ENCODE peak calls at places on chromosomes 5 and 9, in four cellular contexts. S is H9, Q is trophoblast cell, L is H1. T is an unnamed sample.

GRCh38 chr5:157547909-157548512 is 27.6 kb downstream of the ADAM19 start:
- DNase-seq in Q (no peak), S (no peak), L (no peak), T (no peak)

GRCh38 chr9:114551750-114552685 is 35.6 kb upstream of the ATP6V1G1 start:
- DNase-seq in Q (peak; percentile 94), S (no peak), L (peak; percentile 19), T (peak; percentile 82)

GRCh38 chr5:173645897-173646574 is 29.6 kb upstream of the BOD1 start:
- DNase-seq in S (peak; percentile 21), L (no peak), Q (no peak), T (no peak)

GRCh38 chr9:125513634-125514413 is 193.2 kb downstream of the MAPKAP1 start:
- DNase-seq in S (no peak), L (no peak), Q (peak; percentile 11), T (no peak)

GRCh38 chr5:159022178-159022556 is 77.5 kb downstream of the EBF1 start:
- DNase-seq in L (no peak), Q (no peak), S (no peak), T (no peak)

GRCh38 chr5:170597876-170598275 is 94.1 kb downstream of the KCNIP1 start:
- DNase-seq in Q (no peak), S (no peak), L (no peak), T (no peak)

GRCh38 chr5:167723254-167723871 is 568.1 kb upstream of the WWC1 start:
- DNase-seq in Q (peak; percentile 79), S (peak; percentile 82), L (peak; percentile 67), T (peak; percentile 94)

GRCh38 chr5:38265546-38266179 is 7.3 kb downstream of the EGFLAM start:
- DNase-seq in Q (peak; percentile 53), S (peak; percentile 74), L (no peak), T (peak; percentile 68)

GRCh38 chr9:124263158-124263557 is 5.4 kb downstream of the NEK6 start:
- DNase-seq in Q (no peak), S (no peak), L (no peak), T (no peak)
- H3K79me2 ChIP-seq in Q (peaks cover 34% of the 10 kb centered on the region), S (peaks cover 2% of the 10 kb centered on the region), L (no peaks in the 10 kb centered on the region), T (peaks cover 23% of the 10 kb centered on the region)

GRCh38 chr5:61638476-61638875 is 306.4 kb downstream of the ZSWIM6 start:
- DNase-seq in S (no peak), L (no peak), Q (no peak), T (no peak)

GRCh38 chr5:61635271-61635670 is 303.2 kb downstream of the ZSWIM6 start:
- DNase-seq in Q (no peak), L (no peak), S (no peak), T (no peak)

GRCh38 chr5:61640631-61641030 is 308.6 kb downstream of the ZSWIM6 start:
- DNase-seq in L (no peak), S (no peak), Q (no peak), T (no peak)

GRCh38 chr5:61641748-61642565 is 309.9 kb downstream of the ZSWIM6 start:
- DNase-seq in L (no peak), S (no peak), Q (no peak), T (no peak)

GRCh38 chr5:61637566-61637965 is 305.5 kb downstream of the ZSWIM6 start:
- DNase-seq in Q (no peak), L (no peak), S (peak; percentile 43), T (peak; percentile 85)
- H3K23ac ChIP-seq in Q (no peak overlapping the region), L (no peak overlapping the region), S (no peak overlapping the region), T (no peak overlapping the region)

DNA sequence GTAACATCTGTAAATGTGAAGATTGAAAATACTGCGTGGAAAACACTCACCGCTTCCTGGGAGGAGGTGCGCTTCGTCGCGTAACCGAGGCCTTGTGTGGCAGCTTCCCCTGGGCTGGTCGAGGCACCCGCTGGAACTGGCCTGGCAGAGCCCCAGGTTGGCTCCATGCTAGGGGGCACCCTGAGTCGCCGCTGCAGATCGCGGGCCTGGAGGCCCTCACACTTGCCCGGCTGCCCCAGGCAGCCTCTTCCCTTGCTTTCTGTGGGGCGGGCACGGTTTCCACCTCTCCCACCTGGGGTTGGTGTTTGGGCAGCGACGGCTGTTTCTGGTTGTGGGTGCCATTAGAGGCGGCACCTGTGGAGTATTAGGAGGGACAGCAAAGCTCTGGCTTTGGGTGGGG is 852 bp downstream of the ZNF354C start:
- DNase-seq in Q (no peak), S (no peak), L (no peak), T (no peak)
- H2AK5ac ChIP-seq in Q (no peak overlapping the region), S (no peak overlapping the region), L (no peak overlapping the region), T (no peak overlapping the region)

GRCh38 chr5:132371603-132371994 is 2.1 kb downstream of the SLC22A5 start:
- DNase-seq in Q (no peak), L (no peak), S (no peak), T (no peak)
- H3K79me2 ChIP-seq in Q (peaks cover 11% of the 10 kb centered on the region), L (no peaks in the 10 kb centered on the region), S (no peaks in the 10 kb centered on the region), T (no peaks in the 10 kb centered on the region)

GRCh38 chr5:97991236-97991635 is 782.2 kb upstream of the RGMB start:
- DNase-seq in Q (no peak), S (no peak), L (no peak), T (no peak)
- H3K23ac ChIP-seq in Q (no peak overlapping the region), S (no peak overlapping the region), L (no peak overlapping the region), T (no peak overlapping the region)